ENCODE peak calls at places on chromosomes 1 and 21, in seven cellular contexts. One of them, this sample, is unnamed. For H3K4me1, the result is how much of the 10 kb centered on the place peaks cover.

GRCh38 chr1:56645663-56646330 is 683 bp downstream of the PRKAA2 start:
- DNase-seq in CD4-positive, alpha-beta memory T cell: no peak
- DNase-seq in PC-3: peak
- DNase-seq in naive thymus-derived CD4-positive, alpha-beta T cell: no peak
- DNase-seq in sigmoid colon: peak
- DNase-seq in right cardiac atrium: no peak
- DNase-seq in gastrocnemius medialis: peak
- DNase-seq in this sample: no peak

GRCh38 chr1:230050973-230051735 is 15.9 kb upstream of the GALNT2 start:
- DNase-seq in right cardiac atrium: no peak
- DNase-seq in PC-3: no peak
- DNase-seq in gastrocnemius medialis: no peak
- DNase-seq in CD4-positive, alpha-beta memory T cell: no peak
- DNase-seq in sigmoid colon: no peak
- DNase-seq in naive thymus-derived CD4-positive, alpha-beta T cell: no peak
- DNase-seq in this sample: no peak

GRCh38 chr1:157116735-157117103 is 17.1 kb upstream of the ETV3L start:
- DNase-seq in right cardiac atrium: no peak
- DNase-seq in gastrocnemius medialis: no peak
- DNase-seq in sigmoid colon: no peak
- DNase-seq in PC-3: no peak
- DNase-seq in CD4-positive, alpha-beta memory T cell: no peak
- DNase-seq in naive thymus-derived CD4-positive, alpha-beta T cell: no peak
- DNase-seq in this sample: no peak

GRCh38 chr1:31511848-31512615 is 64.3 kb upstream of the TINAGL1 start:
- DNase-seq in sigmoid colon: no peak
- DNase-seq in CD4-positive, alpha-beta memory T cell: no peak
- DNase-seq in right cardiac atrium: no peak
- DNase-seq in PC-3: no peak
- DNase-seq in gastrocnemius medialis: no peak
- DNase-seq in naive thymus-derived CD4-positive, alpha-beta T cell: no peak
- DNase-seq in this sample: no peak

GRCh38 chr1:91805343-91805801 is 80.6 kb downstream of the TGFBR3 start:
- DNase-seq in right cardiac atrium: no peak
- DNase-seq in PC-3: no peak
- DNase-seq in naive thymus-derived CD4-positive, alpha-beta T cell: peak
- DNase-seq in gastrocnemius medialis: no peak
- DNase-seq in CD4-positive, alpha-beta memory T cell: peak
- DNase-seq in sigmoid colon: no peak
- DNase-seq in this sample: peak

GRCh38 chr1:22077728-22078127 is 25.2 kb downstream of the CDC42 start:
- DNase-seq in PC-3: no peak
- DNase-seq in sigmoid colon: no peak
- DNase-seq in CD4-positive, alpha-beta memory T cell: no peak
- DNase-seq in gastrocnemius medialis: no peak
- DNase-seq in naive thymus-derived CD4-positive, alpha-beta T cell: no peak
- DNase-seq in right cardiac atrium: no peak
- DNase-seq in this sample: no peak

GRCh38 chr1:25869909-25870606 is 5.5 kb downstream of the PAQR7 start:
- DNase-seq in CD4-positive, alpha-beta memory T cell: no peak
- DNase-seq in sigmoid colon: peak
- DNase-seq in right cardiac atrium: peak
- DNase-seq in naive thymus-derived CD4-positive, alpha-beta T cell: no peak
- DNase-seq in PC-3: no peak
- DNase-seq in gastrocnemius medialis: no peak
- DNase-seq in this sample: no peak

GRCh38 chr1:46687095-46687659 is 15.5 kb downstream of the TEX38 start:
- DNase-seq in naive thymus-derived CD4-positive, alpha-beta T cell: no peak
- DNase-seq in PC-3: peak
- DNase-seq in right cardiac atrium: peak
- DNase-seq in gastrocnemius medialis: peak
- DNase-seq in sigmoid colon: peak
- DNase-seq in CD4-positive, alpha-beta memory T cell: no peak
- DNase-seq in this sample: no peak

GRCh38 chr1:36803870-36804560 is 230.3 kb downstream of the GRIK3 start:
- DNase-seq in right cardiac atrium: no peak
- DNase-seq in naive thymus-derived CD4-positive, alpha-beta T cell: no peak
- DNase-seq in PC-3: no peak
- DNase-seq in gastrocnemius medialis: no peak
- DNase-seq in CD4-positive, alpha-beta memory T cell: no peak
- DNase-seq in sigmoid colon: no peak
- DNase-seq in this sample: no peak

GRCh38 chr1:161163793-161164192 is 2.4 kb upstream of the PPOX start:
- DNase-seq in naive thymus-derived CD4-positive, alpha-beta T cell: no peak
- DNase-seq in gastrocnemius medialis: no peak
- DNase-seq in right cardiac atrium: peak
- DNase-seq in PC-3: no peak
- DNase-seq in sigmoid colon: no peak
- DNase-seq in CD4-positive, alpha-beta memory T cell: no peak
- DNase-seq in this sample: no peak
- H3K4me1 ChIP-seq in naive thymus-derived CD4-positive, alpha-beta T cell: under half
- H3K4me1 ChIP-seq in gastrocnemius medialis: under half
- H3K4me1 ChIP-seq in right cardiac atrium: under half
- H3K4me1 ChIP-seq in PC-3: under half
- H3K4me1 ChIP-seq in sigmoid colon: half or more
- H3K4me1 ChIP-seq in CD4-positive, alpha-beta memory T cell: half or more
- H3K4me1 ChIP-seq in this sample: under half

GRCh38 chr1:107914144-107914543 is 50.8 kb downstream of the VAV3 start:
- DNase-seq in PC-3: no peak
- DNase-seq in sigmoid colon: no peak
- DNase-seq in naive thymus-derived CD4-positive, alpha-beta T cell: no peak
- DNase-seq in gastrocnemius medialis: no peak
- DNase-seq in CD4-positive, alpha-beta memory T cell: no peak
- DNase-seq in right cardiac atrium: no peak
- DNase-seq in this sample: no peak

DNA sequence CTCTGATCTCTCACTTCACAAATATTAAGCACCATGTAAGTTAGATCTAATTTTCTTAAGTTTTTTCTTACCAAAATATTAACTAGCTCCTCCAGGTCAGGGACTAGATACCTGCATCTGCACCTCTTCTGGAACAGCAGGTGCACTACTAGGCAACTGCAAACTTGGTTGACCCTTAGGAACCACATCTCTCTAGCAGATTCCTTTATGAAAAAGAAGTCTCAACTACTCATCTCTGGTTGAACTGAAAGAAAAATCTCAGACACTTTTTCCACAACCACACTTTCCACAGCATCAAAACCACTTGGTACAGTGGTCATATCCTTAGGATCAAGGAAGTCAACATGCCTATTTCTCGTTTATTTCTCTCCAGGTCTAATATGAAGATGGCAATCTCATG is 52.4 kb downstream of the VAV3 start:
- DNase-seq in naive thymus-derived CD4-positive, alpha-beta T cell: no peak
- DNase-seq in PC-3: no peak
- DNase-seq in right cardiac atrium: no peak
- DNase-seq in gastrocnemius medialis: no peak
- DNase-seq in CD4-positive, alpha-beta memory T cell: no peak
- DNase-seq in sigmoid colon: no peak
- DNase-seq in this sample: no peak
- H3K27ac ChIP-seq in naive thymus-derived CD4-positive, alpha-beta T cell: no peak
- H3K27ac ChIP-seq in PC-3: no peak
- H3K27ac ChIP-seq in right cardiac atrium: no peak
- H3K27ac ChIP-seq in gastrocnemius medialis: no peak
- H3K27ac ChIP-seq in CD4-positive, alpha-beta memory T cell: no peak
- H3K27ac ChIP-seq in sigmoid colon: no peak
- H3K27ac ChIP-seq in this sample: no peak

GRCh38 chr21:37389456-37389855 is 22.9 kb downstream of the DYRK1A start:
- DNase-seq in CD4-positive, alpha-beta memory T cell: no peak
- DNase-seq in right cardiac atrium: no peak
- DNase-seq in gastrocnemius medialis: no peak
- DNase-seq in naive thymus-derived CD4-positive, alpha-beta T cell: no peak
- DNase-seq in PC-3: no peak
- DNase-seq in sigmoid colon: no peak
- DNase-seq in this sample: no peak
- H3K4me1 ChIP-seq in CD4-positive, alpha-beta memory T cell: half or more
- H3K4me1 ChIP-seq in right cardiac atrium: under half
- H3K4me1 ChIP-seq in gastrocnemius medialis: half or more
- H3K4me1 ChIP-seq in naive thymus-derived CD4-positive, alpha-beta T cell: half or more
- H3K4me1 ChIP-seq in PC-3: under half
- H3K4me1 ChIP-seq in sigmoid colon: half or more
- H3K4me1 ChIP-seq in this sample: under half

GRCh38 chr1:61741682-61742619 is at the start of gene PATJ:
- DNase-seq in naive thymus-derived CD4-positive, alpha-beta T cell: peak
- DNase-seq in sigmoid colon: peak
- DNase-seq in PC-3: peak
- DNase-seq in CD4-positive, alpha-beta memory T cell: peak
- DNase-seq in right cardiac atrium: peak
- DNase-seq in gastrocnemius medialis: peak
- DNase-seq in this sample: no peak

GRCh38 chr1:61746768-61747167 is 4.5 kb downstream of the PATJ start:
- DNase-seq in CD4-positive, alpha-beta memory T cell: no peak
- DNase-seq in PC-3: peak
- DNase-seq in gastrocnemius medialis: no peak
- DNase-seq in naive thymus-derived CD4-positive, alpha-beta T cell: no peak
- DNase-seq in sigmoid colon: no peak
- DNase-seq in right cardiac atrium: no peak
- DNase-seq in this sample: no peak

GRCh38 chr1:61743432-61743705 is 1.1 kb downstream of the PATJ start:
- DNase-seq in PC-3: no peak
- DNase-seq in naive thymus-derived CD4-positive, alpha-beta T cell: no peak
- DNase-seq in sigmoid colon: peak
- DNase-seq in gastrocnemius medialis: no peak
- DNase-seq in right cardiac atrium: no peak
- DNase-seq in CD4-positive, alpha-beta memory T cell: no peak
- DNase-seq in this sample: no peak

GRCh38 chr1:61743716-61744620 is 1.7 kb downstream of the PATJ start:
- DNase-seq in PC-3: no peak
- DNase-seq in naive thymus-derived CD4-positive, alpha-beta T cell: no peak
- DNase-seq in right cardiac atrium: no peak
- DNase-seq in sigmoid colon: peak
- DNase-seq in CD4-positive, alpha-beta memory T cell: no peak
- DNase-seq in gastrocnemius medialis: no peak
- DNase-seq in this sample: no peak

GRCh38 chr1:61742620-61743431 is 546 bp downstream of the PATJ start:
- DNase-seq in gastrocnemius medialis: peak
- DNase-seq in CD4-positive, alpha-beta memory T cell: no peak
- DNase-seq in sigmoid colon: peak
- DNase-seq in PC-3: peak
- DNase-seq in right cardiac atrium: peak
- DNase-seq in naive thymus-derived CD4-positive, alpha-beta T cell: peak
- DNase-seq in this sample: peak
- H3K27ac ChIP-seq in gastrocnemius medialis: peak
- H3K27ac ChIP-seq in CD4-positive, alpha-beta memory T cell: peak
- H3K27ac ChIP-seq in sigmoid colon: peak
- H3K27ac ChIP-seq in PC-3: peak
- H3K27ac ChIP-seq in right cardiac atrium: peak
- H3K27ac ChIP-seq in naive thymus-derived CD4-positive, alpha-beta T cell: peak
- H3K27ac ChIP-seq in this sample: peak

GRCh38 chr1:2525896-2526823 is at the start of gene PANK4:
- DNase-seq in sigmoid colon: peak
- DNase-seq in gastrocnemius medialis: peak
- DNase-seq in CD4-positive, alpha-beta memory T cell: peak
- DNase-seq in naive thymus-derived CD4-positive, alpha-beta T cell: peak
- DNase-seq in PC-3: peak
- DNase-seq in right cardiac atrium: peak
- DNase-seq in this sample: peak

GRCh38 chr1:2527553-2527860 is 1.1 kb upstream of the PANK4 start:
- DNase-seq in sigmoid colon: no peak
- DNase-seq in naive thymus-derived CD4-positive, alpha-beta T cell: no peak
- DNase-seq in CD4-positive, alpha-beta memory T cell: no peak
- DNase-seq in gastrocnemius medialis: no peak
- DNase-seq in right cardiac atrium: no peak
- DNase-seq in PC-3: no peak
- DNase-seq in this sample: no peak

GRCh38 chr1:2523891-2524609 is 2.3 kb downstream of the PANK4 start:
- DNase-seq in sigmoid colon: no peak
- DNase-seq in PC-3: no peak
- DNase-seq in gastrocnemius medialis: no peak
- DNase-seq in right cardiac atrium: no peak
- DNase-seq in CD4-positive, alpha-beta memory T cell: peak
- DNase-seq in naive thymus-derived CD4-positive, alpha-beta T cell: peak
- DNase-seq in this sample: no peak

GRCh38 chr1:2526824-2527552 is 592 bp upstream of the PANK4 start:
- DNase-seq in naive thymus-derived CD4-positive, alpha-beta T cell: no peak
- DNase-seq in sigmoid colon: peak
- DNase-seq in right cardiac atrium: peak
- DNase-seq in gastrocnemius medialis: peak
- DNase-seq in PC-3: peak
- DNase-seq in CD4-positive, alpha-beta memory T cell: no peak
- DNase-seq in this sample: no peak

DNA sequence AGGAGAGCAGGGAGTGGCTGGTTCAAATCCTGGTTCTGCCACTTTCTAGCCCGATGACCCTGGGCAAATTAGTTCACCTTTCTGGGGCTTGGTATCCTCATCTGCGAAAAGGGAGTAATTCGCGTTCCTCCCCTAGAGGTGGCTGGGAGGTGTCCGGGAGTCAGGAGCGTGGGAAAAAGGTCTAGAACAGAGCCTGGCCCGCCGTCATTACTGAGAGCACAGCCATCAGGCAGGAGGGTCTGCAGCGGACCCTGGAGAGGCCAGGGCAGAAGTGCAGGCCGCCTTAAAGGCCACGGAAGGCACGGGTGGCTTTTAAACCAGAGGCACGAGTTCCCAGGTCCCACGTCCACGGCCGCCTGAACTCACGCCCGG is 886 bp downstream of the PANK4 start:
- DNase-seq in naive thymus-derived CD4-positive, alpha-beta T cell: no peak
- DNase-seq in PC-3: peak
- DNase-seq in gastrocnemius medialis: no peak
- DNase-seq in CD4-positive, alpha-beta memory T cell: no peak
- DNase-seq in right cardiac atrium: no peak
- DNase-seq in sigmoid colon: no peak
- DNase-seq in this sample: no peak
- H3K4me1 ChIP-seq in naive thymus-derived CD4-positive, alpha-beta T cell: under half
- H3K4me1 ChIP-seq in PC-3: under half
- H3K4me1 ChIP-seq in gastrocnemius medialis: half or more
- H3K4me1 ChIP-seq in CD4-positive, alpha-beta memory T cell: half or more
- H3K4me1 ChIP-seq in right cardiac atrium: under half
- H3K4me1 ChIP-seq in sigmoid colon: half or more
- H3K4me1 ChIP-seq in this sample: under half

DNA sequence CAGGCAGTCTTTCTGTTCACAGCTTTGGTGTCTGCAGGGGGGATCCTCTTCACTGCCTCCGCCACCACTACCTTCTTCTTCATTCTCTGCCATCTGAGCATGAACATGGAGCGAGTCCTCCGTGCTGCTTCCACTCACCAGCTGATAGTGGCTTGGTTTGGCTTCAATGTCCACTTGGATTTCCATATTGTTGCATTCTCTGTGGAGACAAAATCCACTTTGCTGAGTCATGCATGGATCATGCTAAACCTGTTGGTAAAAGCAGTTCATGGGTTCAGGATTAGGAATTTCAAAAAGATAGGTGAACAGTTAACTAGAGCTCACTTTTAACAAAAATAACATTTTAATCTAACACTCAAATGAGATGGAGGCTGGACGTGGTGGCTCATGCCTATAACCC is 27.5 kb downstream of the RNF19B start:
- DNase-seq in naive thymus-derived CD4-positive, alpha-beta T cell: no peak
- DNase-seq in PC-3: peak
- DNase-seq in sigmoid colon: no peak
- DNase-seq in CD4-positive, alpha-beta memory T cell: no peak
- DNase-seq in gastrocnemius medialis: no peak
- DNase-seq in right cardiac atrium: no peak
- DNase-seq in this sample: no peak
- H3K27ac ChIP-seq in naive thymus-derived CD4-positive, alpha-beta T cell: no peak
- H3K27ac ChIP-seq in PC-3: peak
- H3K27ac ChIP-seq in sigmoid colon: no peak
- H3K27ac ChIP-seq in CD4-positive, alpha-beta memory T cell: no peak
- H3K27ac ChIP-seq in gastrocnemius medialis: no peak
- H3K27ac ChIP-seq in right cardiac atrium: no peak
- H3K27ac ChIP-seq in this sample: no peak